ENCODE peak calls at places on chromosomes 11 and 22, in eight cellular contexts. One of them, this sample, is unnamed. For H3K9me3, the result is how much of the 10 kb centered on the place peaks cover.

GRCh38 chr11:10109836-10110235 is 184.2 kb downstream of the SBF2 start:
- DNase-seq in thoracic aorta: no peak
- DNase-seq in naive thymus-derived CD4-positive, alpha-beta T cell: no peak
- DNase-seq in kidney: no peak
- DNase-seq in tibial nerve: no peak
- DNase-seq in left ventricle myocardium inferior: no peak
- DNase-seq in pancreas: no peak
- DNase-seq in K562: no peak
- DNase-seq in this sample: no peak

GRCh38 chr11:132030896-132031295 is 660.5 kb downstream of the NTM start:
- DNase-seq in thoracic aorta: no peak
- DNase-seq in tibial nerve: no peak
- DNase-seq in pancreas: no peak
- DNase-seq in naive thymus-derived CD4-positive, alpha-beta T cell: no peak
- DNase-seq in left ventricle myocardium inferior: no peak
- DNase-seq in kidney: no peak
- DNase-seq in K562: no peak
- DNase-seq in this sample: no peak

GRCh38 chr22:32255726-32256125 is 579 bp upstream of the SLC5A4 start:
- DNase-seq in left ventricle myocardium inferior: no peak
- DNase-seq in thoracic aorta: no peak
- DNase-seq in pancreas: no peak
- DNase-seq in K562: no peak
- DNase-seq in tibial nerve: no peak
- DNase-seq in kidney: no peak
- DNase-seq in naive thymus-derived CD4-positive, alpha-beta T cell: no peak
- DNase-seq in this sample: no peak

GRCh38 chr11:58647141-58647699 is 24.8 kb downstream of the CNTF start:
- DNase-seq in K562: no peak
- DNase-seq in left ventricle myocardium inferior: no peak
- DNase-seq in thoracic aorta: no peak
- DNase-seq in naive thymus-derived CD4-positive, alpha-beta T cell: no peak
- DNase-seq in tibial nerve: no peak
- DNase-seq in pancreas: no peak
- DNase-seq in kidney: no peak
- DNase-seq in this sample: peak

GRCh38 chr11:13268791-13269190 is 8.8 kb upstream of the BMAL1 start:
- DNase-seq in thoracic aorta: no peak
- DNase-seq in pancreas: no peak
- DNase-seq in left ventricle myocardium inferior: no peak
- DNase-seq in kidney: no peak
- DNase-seq in naive thymus-derived CD4-positive, alpha-beta T cell: no peak
- DNase-seq in tibial nerve: no peak
- DNase-seq in K562: no peak
- DNase-seq in this sample: no peak

GRCh38 chr11:71062199-71062598 is 190.2 kb downstream of the SHANK2 start:
- DNase-seq in pancreas: no peak
- DNase-seq in naive thymus-derived CD4-positive, alpha-beta T cell: no peak
- DNase-seq in K562: no peak
- DNase-seq in tibial nerve: no peak
- DNase-seq in left ventricle myocardium inferior: no peak
- DNase-seq in kidney: no peak
- DNase-seq in thoracic aorta: no peak
- DNase-seq in this sample: no peak

GRCh38 chr11:116928102-116928777 is 90.8 kb upstream of the APOA1 start:
- DNase-seq in thoracic aorta: no peak
- DNase-seq in left ventricle myocardium inferior: no peak
- DNase-seq in pancreas: no peak
- DNase-seq in kidney: no peak
- DNase-seq in tibial nerve: no peak
- DNase-seq in naive thymus-derived CD4-positive, alpha-beta T cell: peak
- DNase-seq in K562: no peak
- DNase-seq in this sample: peak

GRCh38 chr22:23526588-23527315 is 53.3 kb downstream of the IGLL1 start:
- DNase-seq in left ventricle myocardium inferior: no peak
- DNase-seq in naive thymus-derived CD4-positive, alpha-beta T cell: no peak
- DNase-seq in tibial nerve: no peak
- DNase-seq in kidney: peak
- DNase-seq in pancreas: no peak
- DNase-seq in K562: no peak
- DNase-seq in thoracic aorta: no peak
- DNase-seq in this sample: no peak

GRCh38 chr11:46305295-46305694 is 27.8 kb downstream of the CREB3L1 start:
- DNase-seq in kidney: no peak
- DNase-seq in thoracic aorta: no peak
- DNase-seq in pancreas: no peak
- DNase-seq in tibial nerve: no peak
- DNase-seq in naive thymus-derived CD4-positive, alpha-beta T cell: peak
- DNase-seq in left ventricle myocardium inferior: no peak
- DNase-seq in K562: no peak
- DNase-seq in this sample: peak

GRCh38 chr11:93623938-93624337 is 37.5 kb upstream of the CEP295 start:
- DNase-seq in thoracic aorta: no peak
- DNase-seq in tibial nerve: no peak
- DNase-seq in naive thymus-derived CD4-positive, alpha-beta T cell: no peak
- DNase-seq in left ventricle myocardium inferior: no peak
- DNase-seq in K562: no peak
- DNase-seq in kidney: no peak
- DNase-seq in pancreas: no peak
- DNase-seq in this sample: no peak

GRCh38 chr11:79437274-79437980 is 3.4 kb downstream of the TENM4 start:
- DNase-seq in thoracic aorta: peak
- DNase-seq in kidney: peak
- DNase-seq in pancreas: peak
- DNase-seq in tibial nerve: peak
- DNase-seq in left ventricle myocardium inferior: peak
- DNase-seq in naive thymus-derived CD4-positive, alpha-beta T cell: no peak
- DNase-seq in K562: no peak
- DNase-seq in this sample: no peak

GRCh38 chr11:60840711-60841430 is 1.0 kb upstream of the CCDC86 start:
- DNase-seq in left ventricle myocardium inferior: peak
- DNase-seq in tibial nerve: peak
- DNase-seq in kidney: no peak
- DNase-seq in K562: no peak
- DNase-seq in thoracic aorta: no peak
- DNase-seq in naive thymus-derived CD4-positive, alpha-beta T cell: no peak
- DNase-seq in pancreas: no peak
- DNase-seq in this sample: no peak

GRCh38 chr22:35313311-35314121 is 13.8 kb downstream of the TOM1 start:
- DNase-seq in pancreas: no peak
- DNase-seq in K562: no peak
- DNase-seq in tibial nerve: no peak
- DNase-seq in left ventricle myocardium inferior: peak
- DNase-seq in kidney: no peak
- DNase-seq in thoracic aorta: peak
- DNase-seq in naive thymus-derived CD4-positive, alpha-beta T cell: no peak
- DNase-seq in this sample: no peak

GRCh38 chr11:2796508-2797180 is 88.9 kb downstream of the CDKN1C start:
- DNase-seq in K562: no peak
- DNase-seq in naive thymus-derived CD4-positive, alpha-beta T cell: no peak
- DNase-seq in kidney: peak
- DNase-seq in tibial nerve: no peak
- DNase-seq in pancreas: peak
- DNase-seq in left ventricle myocardium inferior: peak
- DNase-seq in thoracic aorta: no peak
- DNase-seq in this sample: no peak

GRCh38 chr11:76120513-76121081 is 85.7 kb downstream of the WNT11 start:
- DNase-seq in tibial nerve: no peak
- DNase-seq in pancreas: no peak
- DNase-seq in left ventricle myocardium inferior: no peak
- DNase-seq in thoracic aorta: no peak
- DNase-seq in naive thymus-derived CD4-positive, alpha-beta T cell: no peak
- DNase-seq in kidney: no peak
- DNase-seq in K562: no peak
- DNase-seq in this sample: no peak

GRCh38 chr11:87463486-87464102 is 425.9 kb downstream of the TMEM135 start:
- DNase-seq in naive thymus-derived CD4-positive, alpha-beta T cell: no peak
- DNase-seq in thoracic aorta: no peak
- DNase-seq in K562: peak
- DNase-seq in tibial nerve: no peak
- DNase-seq in kidney: no peak
- DNase-seq in pancreas: no peak
- DNase-seq in left ventricle myocardium inferior: no peak
- DNase-seq in this sample: peak

GRCh38 chr11:44709281-44709562 is 17.5 kb upstream of the TSPAN18 start:
- DNase-seq in left ventricle myocardium inferior: no peak
- DNase-seq in naive thymus-derived CD4-positive, alpha-beta T cell: no peak
- DNase-seq in pancreas: no peak
- DNase-seq in thoracic aorta: no peak
- DNase-seq in K562: no peak
- DNase-seq in tibial nerve: no peak
- DNase-seq in kidney: peak
- DNase-seq in this sample: no peak

GRCh38 chr11:2699185-2699530 is 636 bp downstream of the KCNQ1OT1 start:
- DNase-seq in thoracic aorta: no peak
- DNase-seq in K562: no peak
- DNase-seq in left ventricle myocardium inferior: peak
- DNase-seq in pancreas: peak
- DNase-seq in kidney: peak
- DNase-seq in tibial nerve: no peak
- DNase-seq in naive thymus-derived CD4-positive, alpha-beta T cell: no peak
- DNase-seq in this sample: peak

GRCh38 chr11:45431301-45432018 is 145.3 kb upstream of the SYT13 start:
- DNase-seq in naive thymus-derived CD4-positive, alpha-beta T cell: no peak
- DNase-seq in thoracic aorta: no peak
- DNase-seq in pancreas: no peak
- DNase-seq in tibial nerve: no peak
- DNase-seq in left ventricle myocardium inferior: no peak
- DNase-seq in kidney: no peak
- DNase-seq in K562: no peak
- DNase-seq in this sample: no peak

GRCh38 chr11:71179877-71180276 is 72.5 kb downstream of the SHANK2 start:
- DNase-seq in left ventricle myocardium inferior: no peak
- DNase-seq in pancreas: no peak
- DNase-seq in naive thymus-derived CD4-positive, alpha-beta T cell: no peak
- DNase-seq in thoracic aorta: no peak
- DNase-seq in tibial nerve: no peak
- DNase-seq in kidney: no peak
- DNase-seq in K562: no peak
- DNase-seq in this sample: no peak

DNA sequence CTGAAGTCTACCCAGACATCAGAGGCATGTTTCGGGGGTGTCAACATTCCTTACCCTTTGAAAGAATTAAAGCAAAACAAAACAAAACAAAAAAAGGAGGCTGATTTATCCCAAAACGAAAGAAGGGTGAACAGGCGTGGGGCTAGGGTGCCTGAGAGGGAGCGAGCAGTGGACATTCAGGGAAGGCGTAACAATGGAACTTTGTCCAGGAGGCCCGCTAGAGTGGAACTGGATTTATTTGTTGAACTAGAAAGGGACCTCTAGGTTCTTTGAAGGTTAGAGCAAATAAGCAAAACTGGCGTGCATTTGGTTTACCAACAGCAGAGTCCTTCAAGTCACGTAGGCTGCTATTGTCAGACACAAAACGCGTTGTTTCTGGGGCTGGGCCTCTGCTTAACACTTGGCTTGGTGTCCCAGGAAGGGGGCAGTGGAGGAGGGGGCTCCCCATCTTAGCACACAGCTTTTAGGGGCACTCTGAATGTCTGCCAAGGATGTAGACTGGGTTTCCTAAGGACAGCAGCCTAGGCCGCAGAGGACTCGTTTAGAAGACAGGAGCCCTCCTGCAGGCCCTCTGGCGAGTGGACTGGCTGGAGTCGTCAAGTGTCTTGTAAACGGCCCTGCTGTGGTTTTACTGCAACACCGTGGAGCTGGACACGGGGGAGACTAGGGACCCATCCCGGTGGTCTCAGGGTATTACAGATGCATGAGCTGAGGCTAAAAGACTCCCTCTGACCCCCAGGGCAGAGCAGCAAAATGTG is 203.7 kb upstream of the SORL1-AS1 start:
- DNase-seq in pancreas: peak
- DNase-seq in thoracic aorta: no peak
- DNase-seq in naive thymus-derived CD4-positive, alpha-beta T cell: no peak
- DNase-seq in left ventricle myocardium inferior: peak
- DNase-seq in K562: no peak
- DNase-seq in kidney: peak
- DNase-seq in tibial nerve: peak
- DNase-seq in this sample: no peak
- H3K4me3 ChIP-seq in pancreas: peak
- H3K4me3 ChIP-seq in thoracic aorta: peak
- H3K4me3 ChIP-seq in naive thymus-derived CD4-positive, alpha-beta T cell: peak
- H3K4me3 ChIP-seq in left ventricle myocardium inferior: peak
- H3K4me3 ChIP-seq in K562: no peak
- H3K4me3 ChIP-seq in kidney: peak
- H3K4me3 ChIP-seq in tibial nerve: peak
- H3K4me3 ChIP-seq in this sample: no peak

DNA sequence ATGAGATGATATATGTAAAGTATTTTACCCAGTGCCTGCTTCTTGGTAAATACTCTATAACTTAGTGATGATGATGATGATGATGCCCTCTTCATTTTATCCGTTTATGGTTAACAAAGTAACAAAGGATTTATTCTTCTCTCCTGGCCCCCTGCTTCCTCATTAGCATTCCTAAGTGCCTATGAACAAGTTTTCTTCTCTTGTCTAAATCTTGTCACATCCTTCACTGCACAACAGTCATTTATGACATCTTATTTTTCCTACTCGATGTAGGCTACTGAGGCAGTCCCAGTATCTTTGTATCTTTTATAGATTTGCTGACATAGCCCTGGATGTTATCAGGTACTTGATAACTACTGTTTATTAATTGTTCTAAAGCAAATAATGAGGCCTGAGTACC is 754.4 kb upstream of the ARHGAP42 start:
- DNase-seq in pancreas: no peak
- DNase-seq in left ventricle myocardium inferior: no peak
- DNase-seq in tibial nerve: no peak
- DNase-seq in naive thymus-derived CD4-positive, alpha-beta T cell: no peak
- DNase-seq in thoracic aorta: no peak
- DNase-seq in kidney: no peak
- DNase-seq in K562: no peak
- DNase-seq in this sample: no peak
- H3K9me3 ChIP-seq in pancreas: under half
- H3K9me3 ChIP-seq in left ventricle myocardium inferior: under half
- H3K9me3 ChIP-seq in tibial nerve: under half
- H3K9me3 ChIP-seq in naive thymus-derived CD4-positive, alpha-beta T cell: under half
- H3K9me3 ChIP-seq in thoracic aorta: under half
- H3K9me3 ChIP-seq in kidney: under half
- H3K9me3 ChIP-seq in K562: under half
- H3K9me3 ChIP-seq in this sample: under half

GRCh38 chr22:37418627-37419369 is 8.5 kb downstream of the ELFN2 start:
- DNase-seq in K562: no peak
- DNase-seq in pancreas: no peak
- DNase-seq in thoracic aorta: no peak
- DNase-seq in tibial nerve: no peak
- DNase-seq in naive thymus-derived CD4-positive, alpha-beta T cell: no peak
- DNase-seq in left ventricle myocardium inferior: no peak
- DNase-seq in kidney: peak
- DNase-seq in this sample: no peak
- H3K4me3 ChIP-seq in K562: no peak
- H3K4me3 ChIP-seq in pancreas: no peak
- H3K4me3 ChIP-seq in thoracic aorta: no peak
- H3K4me3 ChIP-seq in tibial nerve: no peak
- H3K4me3 ChIP-seq in naive thymus-derived CD4-positive, alpha-beta T cell: no peak
- H3K4me3 ChIP-seq in left ventricle myocardium inferior: no peak
- H3K4me3 ChIP-seq in kidney: no peak
- H3K4me3 ChIP-seq in this sample: no peak

DNA sequence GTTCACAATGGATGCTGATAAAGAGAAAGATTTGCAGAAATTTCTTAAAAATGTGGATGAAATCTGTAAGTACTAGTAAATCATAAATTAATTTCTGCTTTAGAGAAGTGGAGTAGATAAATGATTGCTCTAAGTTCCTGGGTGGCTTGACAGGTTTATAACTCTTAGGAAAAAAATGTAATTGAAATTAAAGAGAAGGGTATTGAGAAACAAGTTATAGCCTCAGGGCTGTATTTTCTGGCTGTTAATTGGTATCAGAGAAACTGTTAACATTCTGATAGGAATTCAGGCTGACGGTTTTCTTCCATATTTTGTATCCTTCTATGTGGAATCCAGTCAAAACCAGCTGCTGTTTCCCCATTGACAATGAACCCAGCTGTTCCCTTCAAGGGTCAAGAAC is 1.9 kb downstream of the TTC12 start:
- DNase-seq in thoracic aorta: no peak
- DNase-seq in naive thymus-derived CD4-positive, alpha-beta T cell: no peak
- DNase-seq in pancreas: no peak
- DNase-seq in K562: no peak
- DNase-seq in left ventricle myocardium inferior: no peak
- DNase-seq in tibial nerve: no peak
- DNase-seq in kidney: no peak
- DNase-seq in this sample: no peak
- H3K9me3 ChIP-seq in thoracic aorta: under half
- H3K9me3 ChIP-seq in naive thymus-derived CD4-positive, alpha-beta T cell: under half
- H3K9me3 ChIP-seq in pancreas: under half
- H3K9me3 ChIP-seq in K562: under half
- H3K9me3 ChIP-seq in left ventricle myocardium inferior: under half
- H3K9me3 ChIP-seq in tibial nerve: under half
- H3K9me3 ChIP-seq in kidney: under half
- H3K9me3 ChIP-seq in this sample: under half

This sample was measured in OCI-LY7.